ENCODE peak calls at places on chromosome 19, in nine cellular contexts. G is fibroblast of the aortic adventitia, F is A673, R is cardiac fibroblast, M is brain microvascular endothelial cell, Q is left ventricle myocardium inferior, Z is right cardiac atrium, P is mucosa of descending colon, W is LNCaP clone FGC. Y is an unnamed sample.

GRCh38 chr19:3821857-3822364 is 35.7 kb upstream of the MATK start:
- DNase-seq in Z (peak; percentile 87), R (peak; percentile 54), Q (peak; percentile 66), F (peak; percentile 78), P (peak; percentile 87), G (peak; percentile 8), W (peak; percentile 4), M (peak; percentile 30), Y (peak; percentile 51)

GRCh38 chr19:5349041-5349440 is 8.4 kb upstream of the PTPRS start:
- DNase-seq in Q (no peak), W (no peak), R (no peak), Z (no peak), F (peak; percentile 63), M (no peak), G (no peak), P (no peak), Y (no peak)

GRCh38 chr19:53982056-53982455 is 9.4 kb upstream of the CACNG6 start:
- DNase-seq in F (no peak), Q (no peak), G (no peak), Z (peak; percentile 70), M (no peak), W (no peak), P (no peak), R (peak; percentile 41), Y (peak; percentile 55)

GRCh38 chr19:18710186-18710585 is 26.7 kb downstream of the CRTC1 start:
- DNase-seq in M (no peak), W (no peak), Q (no peak), F (no peak), R (no peak), Z (no peak), P (no peak), G (no peak), Y (no peak)

GRCh38 chr19:6232567-6232966 is 47.2 kb downstream of the MLLT1 start:
- DNase-seq in G (peak; percentile 93), P (no peak), R (peak; percentile 76), W (no peak), Q (no peak), Z (no peak), F (no peak), M (peak; percentile 32), Y (no peak)

GRCh38 chr19:53394522-53394973 is 401 bp upstream of the ZNF765 start:
- DNase-seq in Q (peak; percentile 64), M (no peak), W (no peak), F (no peak), R (no peak), G (no peak), Z (peak; percentile 83), P (peak; percentile 55), Y (peak; percentile 65)

GRCh38 chr19:37074111-37074510 is 4.1 kb upstream of the ZNF420 start:
- DNase-seq in W (no peak), P (no peak), Z (no peak), M (no peak), Q (no peak), F (no peak), R (no peak), G (no peak), Y (no peak)

GRCh38 chr19:18057557-18057956 is 29.2 kb downstream of the IL12RB1 start:
- DNase-seq in F (no peak), P (peak; percentile 36), Z (peak; percentile 73), R (peak; percentile 45), M (no peak), G (no peak), Q (peak; percentile 45), W (no peak), Y (no peak)

GRCh38 chr19:16371540-16371986 is 46.9 kb downstream of the KLF2 start:
- DNase-seq in Q (peak; percentile 55), M (no peak), W (no peak), R (no peak), Z (peak; percentile 89), G (no peak), P (peak; percentile 87), F (no peak), Y (no peak)

GRCh38 chr19:48403606-48404005 is 10.1 kb downstream of the GRIN2D start:
- DNase-seq in R (peak; percentile 75), M (peak; percentile 75), W (no peak), F (peak; percentile 88), G (peak; percentile 51), P (no peak), Q (no peak), Z (no peak), Y (peak; percentile 70)

GRCh38 chr19:48400018-48400742 is 6.7 kb downstream of the GRIN2D start:
- DNase-seq in G (peak; percentile 86), F (peak; percentile 60), Q (peak; percentile 53), P (peak; percentile 74), Z (peak; percentile 87), M (peak; percentile 88), W (no peak), R (peak; percentile 70), Y (peak; percentile 70)

GRCh38 chr19:48397636-48398328 is 4.3 kb downstream of the GRIN2D start:
- DNase-seq in Q (no peak), M (no peak), R (no peak), G (no peak), F (peak; percentile 36), W (no peak), P (no peak), Z (no peak), Y (no peak)

GRCh38 chr19:48398329-48399235 is 5.1 kb downstream of the GRIN2D start:
- DNase-seq in P (peak; percentile 93), Q (peak; percentile 80), R (peak; percentile 90), Z (peak; percentile 93), G (peak; percentile 76), F (peak; percentile 93), W (peak; percentile 26), M (peak; percentile 63), Y (peak; percentile 90)

GRCh38 chr19:48401277-48401676 is 7.8 kb downstream of the GRIN2D start:
- DNase-seq in R (no peak), Q (no peak), M (no peak), G (no peak), Z (no peak), W (no peak), P (no peak), F (no peak), Y (no peak)
- H3K4me3 ChIP-seq in R (no peak overlapping the region), Q (no peak overlapping the region), M (no peak overlapping the region), G (no peak overlapping the region), Z (no peak overlapping the region), W (no peak overlapping the region), P (no peak overlapping the region), F (no peak overlapping the region), Y (no peak overlapping the region)

DNA sequence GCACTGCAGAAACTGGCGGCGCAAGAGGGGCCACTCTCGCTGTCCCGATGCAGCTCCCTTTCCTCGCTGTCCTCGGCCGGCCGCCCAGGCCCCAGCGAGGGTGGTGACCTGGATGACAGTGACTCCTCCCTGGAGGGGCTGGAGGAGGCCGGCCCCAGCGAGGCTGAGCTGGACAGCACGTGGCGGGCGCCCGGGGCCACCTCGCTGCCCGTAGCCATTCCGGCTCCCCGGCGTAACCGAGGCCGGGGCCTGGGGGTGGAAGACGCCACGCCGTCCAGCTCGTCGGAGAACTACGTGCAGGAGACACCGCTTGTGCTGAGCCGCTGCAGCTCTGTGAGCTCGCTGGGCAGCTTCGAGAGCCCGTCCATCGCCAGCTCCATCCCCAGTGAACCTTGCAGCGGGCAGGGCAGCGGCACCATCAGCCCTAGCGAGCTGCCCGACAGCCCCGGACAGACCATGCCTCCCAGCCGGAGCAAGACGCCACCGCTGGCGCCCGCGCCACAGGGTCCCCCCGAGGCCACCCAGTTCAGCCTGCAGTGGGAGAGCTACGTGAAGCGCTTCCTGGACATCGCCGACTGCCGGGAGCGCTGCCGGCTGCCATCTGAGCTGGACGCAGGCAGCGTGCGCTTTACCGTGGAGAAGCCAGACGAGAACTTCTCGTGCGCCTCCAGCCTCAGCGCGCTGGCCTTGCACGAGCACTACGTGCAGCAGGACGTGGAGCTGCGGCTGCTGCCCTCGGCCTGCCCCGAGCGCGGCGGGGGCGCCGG is 12.4 kb downstream of the C19orf25 start:
- DNase-seq in R (no peak), F (no peak), Q (no peak), Z (peak; percentile 55), W (no peak), M (no peak), G (no peak), P (peak; percentile 22), Y (no peak)
- H3K4me3 ChIP-seq in R (no peak overlapping the region), F (no peak overlapping the region), Q (peak overlapping the region; percentile 75), Z (no peak overlapping the region), W (no peak overlapping the region), M (no peak overlapping the region), G (no peak overlapping the region), P (no peak overlapping the region), Y (no peak overlapping the region)

GRCh38 chr19:2306971-2307370 is 983 bp downstream of the LINGO3 start:
- DNase-seq in R (no peak), F (no peak), W (no peak), Z (no peak), G (no peak), P (no peak), M (no peak), Q (no peak), Y (no peak)

GRCh38 chr19:2308114-2308556 is at the start of gene LINGO3:
- DNase-seq in P (no peak), Z (no peak), W (no peak), M (no peak), R (no peak), G (no peak), Q (no peak), F (no peak), Y (no peak)

GRCh38 chr19:2305424-2305823 is 2.5 kb downstream of the LINGO3 start:
- DNase-seq in R (no peak), Z (no peak), G (no peak), Q (no peak), F (no peak), W (no peak), P (no peak), M (no peak), Y (no peak)

GRCh38 chr19:2305974-2306806 is 1.8 kb downstream of the LINGO3 start:
- DNase-seq in W (no peak), F (no peak), M (no peak), Q (no peak), G (no peak), P (no peak), R (no peak), Z (no peak), Y (no peak)

GRCh38 chr19:2307518-2308012 is 389 bp downstream of the LINGO3 start:
- DNase-seq in P (no peak), W (no peak), Z (no peak), Q (no peak), G (no peak), R (no peak), M (no peak), F (no peak), Y (no peak)
- H3K4me3 ChIP-seq in P (no peak overlapping the region), W (peak overlapping the region; percentile 46), Z (peak overlapping the region; percentile 36), Q (peak overlapping the region; percentile 11), G (no peak overlapping the region), R (no peak overlapping the region), M (no peak overlapping the region), F (peak overlapping the region; percentile 34), Y (no peak overlapping the region)

DNA sequence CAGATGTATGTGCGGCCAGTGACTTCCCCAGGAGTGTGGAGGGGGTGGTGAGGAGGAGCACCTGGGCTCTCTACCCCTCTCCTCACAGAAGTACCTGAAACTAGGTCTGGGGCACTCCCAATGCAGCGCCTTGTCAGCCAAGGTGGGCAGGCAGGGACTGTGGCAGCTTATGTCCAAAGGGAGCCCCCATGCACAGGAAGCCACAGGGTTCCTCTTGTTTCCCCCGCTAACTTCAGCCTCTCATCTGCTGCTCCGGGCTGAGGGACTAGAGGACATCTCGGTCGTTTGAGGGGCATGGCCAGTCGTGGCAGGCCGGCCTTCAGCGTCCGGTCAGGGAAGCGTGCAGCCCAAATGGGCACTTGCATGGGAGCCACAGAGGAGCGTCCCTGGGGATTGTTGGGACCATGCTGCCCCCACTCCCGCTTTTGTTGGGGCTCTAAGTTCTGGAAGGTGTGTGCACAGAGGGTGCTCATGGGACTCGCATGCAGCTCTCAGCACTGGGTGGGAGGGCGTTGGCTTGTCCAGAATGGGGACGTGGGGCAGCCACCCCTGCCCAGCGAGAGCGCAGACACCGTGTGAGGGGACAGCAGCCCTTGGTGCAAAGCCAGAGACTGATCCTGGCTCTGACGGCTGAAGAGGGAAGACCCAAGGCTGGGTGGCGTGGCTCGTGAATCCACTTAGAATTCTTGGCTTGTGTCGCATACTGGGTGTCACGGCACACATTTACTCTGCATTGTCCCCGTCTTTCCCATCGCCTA is 16.6 kb upstream of the NPAS1 start:
- DNase-seq in R (no peak), W (no peak), Z (peak; percentile 47), F (no peak), P (no peak), M (no peak), G (no peak), Q (no peak), Y (no peak)
- H3K4me3 ChIP-seq in R (no peak overlapping the region), W (no peak overlapping the region), Z (no peak overlapping the region), F (no peak overlapping the region), P (no peak overlapping the region), M (no peak overlapping the region), G (no peak overlapping the region), Q (peak overlapping the region; percentile 49), Y (no peak overlapping the region)

Y was measured in hepatocyte.